ENCODE peak calls at places on chromosomes 13 and 19, in five cellular contexts. One of them, this sample, is unnamed. For H3K4me1, the result is how much of the 10 kb centered on the place peaks cover.

GRCh38 chr19:10861118-10861651 is 10.2 kb upstream of the CARM1 start:
- DNase-seq in heart left ventricle: no peak
- DNase-seq in astrocyte: no peak
- DNase-seq in IMR-90: no peak
- DNase-seq in A549: no peak
- DNase-seq in this sample: peak

GRCh38 chr13:113489171-113489548 is 1.4 kb downstream of the DCUN1D2 start:
- DNase-seq in heart left ventricle: no peak
- DNase-seq in astrocyte: no peak
- DNase-seq in IMR-90: no peak
- DNase-seq in A549: no peak
- DNase-seq in this sample: no peak

GRCh38 chr19:50780753-50781480 is 9.3 kb upstream of the ACP4 start:
- DNase-seq in heart left ventricle: no peak
- DNase-seq in astrocyte: no peak
- DNase-seq in IMR-90: no peak
- DNase-seq in A549: no peak
- DNase-seq in this sample: no peak

GRCh38 chr13:98466634-98467236 is 110.2 kb downstream of the STK24 start:
- DNase-seq in heart left ventricle: no peak
- DNase-seq in astrocyte: no peak
- DNase-seq in IMR-90: peak
- DNase-seq in A549: peak
- DNase-seq in this sample: peak

GRCh38 chr13:80040977-80041310 is 300.0 kb downstream of the SPRY2 start:
- DNase-seq in heart left ventricle: no peak
- DNase-seq in astrocyte: no peak
- DNase-seq in IMR-90: no peak
- DNase-seq in A549: no peak
- DNase-seq in this sample: no peak

GRCh38 chr19:1065606-1066109 is 1.3 kb upstream of the ARHGAP45 start:
- DNase-seq in heart left ventricle: no peak
- DNase-seq in astrocyte: no peak
- DNase-seq in IMR-90: no peak
- DNase-seq in A549: no peak
- DNase-seq in this sample: no peak

GRCh38 chr13:97971519-97971918 is 18.0 kb downstream of the IPO5 start:
- DNase-seq in heart left ventricle: no peak
- DNase-seq in astrocyte: no peak
- DNase-seq in IMR-90: no peak
- DNase-seq in A549: no peak
- DNase-seq in this sample: no peak

GRCh38 chr13:95441326-95441725 is 111.2 kb upstream of the CLDN10 start:
- DNase-seq in heart left ventricle: no peak
- DNase-seq in astrocyte: no peak
- DNase-seq in IMR-90: no peak
- DNase-seq in A549: no peak
- DNase-seq in this sample: no peak

GRCh38 chr13:98371624-98372023 is 194.6 kb upstream of the RNF113B start:
- DNase-seq in heart left ventricle: no peak
- DNase-seq in astrocyte: no peak
- DNase-seq in IMR-90: no peak
- DNase-seq in A549: no peak
- DNase-seq in this sample: no peak

GRCh38 chr13:85985791-85986190 is 186.6 kb upstream of the SLITRK6 start:
- DNase-seq in heart left ventricle: no peak
- DNase-seq in astrocyte: peak
- DNase-seq in IMR-90: no peak
- DNase-seq in A549: no peak
- DNase-seq in this sample: no peak

GRCh38 chr19:28492616-28493015 is 720.3 kb downstream of the UQCRFS1 start:
- DNase-seq in heart left ventricle: no peak
- DNase-seq in astrocyte: no peak
- DNase-seq in IMR-90: no peak
- DNase-seq in A549: no peak
- DNase-seq in this sample: no peak

GRCh38 chr19:31316201-31316951 is 32.9 kb downstream of the TSHZ3 start:
- DNase-seq in heart left ventricle: no peak
- DNase-seq in astrocyte: peak
- DNase-seq in IMR-90: peak
- DNase-seq in A549: no peak
- DNase-seq in this sample: peak

GRCh38 chr13:51557875-51558604 is 26.2 kb upstream of the WDFY2 start:
- DNase-seq in heart left ventricle: no peak
- DNase-seq in astrocyte: peak
- DNase-seq in IMR-90: peak
- DNase-seq in A549: no peak
- DNase-seq in this sample: no peak

GRCh38 chr19:16736709-16737108 is 17.1 kb downstream of the NWD1 start:
- DNase-seq in heart left ventricle: no peak
- DNase-seq in astrocyte: no peak
- DNase-seq in IMR-90: no peak
- DNase-seq in A549: no peak
- DNase-seq in this sample: no peak

DNA sequence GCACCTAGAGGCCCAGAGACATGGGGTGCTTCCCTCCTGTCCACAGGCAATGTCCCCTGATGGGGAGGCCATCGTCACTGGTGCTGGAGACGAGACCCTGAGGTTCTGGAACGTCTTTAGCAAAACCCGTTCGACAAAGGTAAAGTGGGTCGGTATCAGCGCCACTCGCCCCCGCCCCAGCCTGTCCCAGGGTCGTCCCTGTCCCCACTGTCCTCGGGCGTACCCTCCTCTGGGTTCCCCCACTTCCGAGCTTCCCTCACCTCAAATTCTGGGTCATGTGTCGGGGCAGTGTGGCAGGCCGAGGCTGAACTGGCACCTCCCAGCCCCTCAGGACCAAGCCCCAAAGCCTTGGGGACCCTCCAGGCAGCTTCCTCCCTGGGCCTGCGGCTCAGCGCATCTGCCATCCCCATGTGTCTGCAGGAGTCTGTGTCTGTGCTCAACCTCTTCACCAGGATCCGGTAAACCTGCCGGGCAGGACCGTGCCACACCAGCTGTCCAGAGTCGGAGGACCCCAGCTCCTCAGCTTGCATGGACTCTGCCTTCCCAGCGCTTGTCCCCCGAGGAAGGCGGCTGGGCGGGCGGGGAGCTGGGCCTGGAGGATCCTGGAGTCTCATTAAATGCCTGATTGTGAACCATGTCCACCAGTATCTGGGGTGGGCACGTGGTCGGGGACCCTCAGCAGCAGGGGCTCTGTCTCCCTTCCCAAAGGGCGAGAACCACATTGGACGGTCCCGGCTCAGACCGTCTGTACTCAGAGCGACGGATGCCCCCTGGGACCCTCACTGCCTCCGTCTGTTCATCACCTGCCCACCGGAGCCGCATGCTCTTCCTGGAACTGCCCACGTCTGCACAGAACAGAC is 4.4 kb upstream of the TEKTIP1 start:
- DNase-seq in heart left ventricle: no peak
- DNase-seq in astrocyte: no peak
- DNase-seq in IMR-90: no peak
- DNase-seq in A549: no peak
- DNase-seq in this sample: no peak
- H3K4me1 ChIP-seq in heart left ventricle: under half
- H3K4me1 ChIP-seq in astrocyte: under half
- H3K4me1 ChIP-seq in IMR-90: under half
- H3K4me1 ChIP-seq in A549: under half
- H3K4me1 ChIP-seq in this sample: under half

DNA sequence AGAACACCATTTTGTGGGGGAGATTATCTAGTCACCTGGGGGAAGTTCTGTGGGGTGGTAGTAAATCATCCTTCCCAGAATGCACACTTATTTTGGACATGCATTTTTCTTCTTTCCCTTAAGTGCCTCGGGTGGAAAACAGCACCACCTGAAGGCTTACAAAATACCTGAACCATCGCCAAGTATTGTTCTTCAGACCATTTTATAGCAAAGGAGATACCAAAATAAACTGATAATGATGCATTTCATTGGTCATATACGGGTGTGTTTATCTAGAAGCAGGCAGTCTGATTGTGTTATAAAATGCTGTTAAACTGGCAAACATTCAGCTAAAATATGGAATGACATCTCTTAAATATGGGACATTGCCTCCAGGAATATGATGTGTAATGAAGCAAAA is 1034.7 kb downstream of the SLITRK1 start:
- DNase-seq in heart left ventricle: no peak
- DNase-seq in astrocyte: no peak
- DNase-seq in IMR-90: no peak
- DNase-seq in A549: no peak
- DNase-seq in this sample: no peak
- TF ChIP-seq CTCF in heart left ventricle: no peak
- TF ChIP-seq CTCF in astrocyte: no peak
- TF ChIP-seq CTCF in IMR-90: no peak
- TF ChIP-seq CTCF in A549: no peak
- TF ChIP-seq CTCF in this sample: no peak

GRCh38 chr19:5880196-5880595 is 9.9 kb upstream of the FUT5 start:
- DNase-seq in heart left ventricle: no peak
- DNase-seq in astrocyte: no peak
- DNase-seq in IMR-90: no peak
- DNase-seq in A549: no peak
- DNase-seq in this sample: no peak
- H3K4me1 ChIP-seq in heart left ventricle: under half
- H3K4me1 ChIP-seq in astrocyte: under half
- H3K4me1 ChIP-seq in IMR-90: under half
- H3K4me1 ChIP-seq in A549: under half
- H3K4me1 ChIP-seq in this sample: under half

GRCh38 chr19:5066768-5067167 is 97.9 kb downstream of the KDM4B start:
- DNase-seq in heart left ventricle: no peak
- DNase-seq in astrocyte: no peak
- DNase-seq in IMR-90: no peak
- DNase-seq in A549: no peak
- DNase-seq in this sample: no peak
- TF ChIP-seq CTCF in heart left ventricle: no peak
- TF ChIP-seq CTCF in astrocyte: no peak
- TF ChIP-seq CTCF in IMR-90: no peak
- TF ChIP-seq CTCF in A549: no peak
- TF ChIP-seq CTCF in this sample: no peak

This sample was measured in testis.